ENCODE peak calls at places on chromosome 14, in seven cellular contexts. M, E, I, X, N, P and C are unnamed samples.
A peak's percentile ranks its signal among the peaks of the same experiment; 100 is the strongest.

GRCh38 chr14:93757185-93757584 is 31.1 kb downstream of the PRIMA1 start:
- DNase-seq in X (no peak), N (no peak), M (no peak), E (no peak), I (no peak), P (no peak), C (no peak)

GRCh38 chr14:68951051-68951797 is 27.9 kb downstream of the ACTN1 start:
- DNase-seq in X (no peak), N (no peak), P (peak; percentile 93), I (peak; percentile 81), E (peak; percentile 87), M (peak; percentile 92), C (peak; percentile 59)

GRCh38 chr14:92323031-92323915 is at the start of gene SLC24A4:
- DNase-seq in I (no peak), X (no peak), N (no peak), E (peak; percentile 18), M (no peak), P (no peak), C (no peak)

GRCh38 chr14:54251356-54251755 is 145.5 kb upstream of the CDKN3 start:
- DNase-seq in I (peak; percentile 66), E (no peak), M (no peak), N (no peak), X (no peak), P (no peak), C (no peak)

GRCh38 chr14:70971588-70971987 is 64.3 kb downstream of the PCNX1 start:
- DNase-seq in X (no peak), I (no peak), E (no peak), P (no peak), N (no peak), M (no peak), C (no peak)

GRCh38 chr14:61839452-61839851 is 77.2 kb downstream of the SNAPC1 start:
- DNase-seq in E (no peak), X (no peak), P (no peak), I (no peak), N (no peak), M (no peak), C (no peak)

GRCh38 chr14:106831322-106831720 is 1304.9 kb downstream of the TMEM121 start:
- DNase-seq in E (no peak), N (no peak), X (peak; percentile 27), P (no peak), M (peak; percentile 43), I (no peak), C (no peak)

GRCh38 chr14:55123101-55123500 is 6.0 kb upstream of the LGALS3 start:
- DNase-seq in X (no peak), N (no peak), E (no peak), P (no peak), I (no peak), M (no peak), C (peak; percentile 26)

GRCh38 chr14:68711551-68712437 is 81.1 kb downstream of the ZFP36L1 start:
- DNase-seq in P (no peak), M (no peak), E (no peak), N (no peak), X (peak; percentile 50), I (no peak), C (no peak)

DNA sequence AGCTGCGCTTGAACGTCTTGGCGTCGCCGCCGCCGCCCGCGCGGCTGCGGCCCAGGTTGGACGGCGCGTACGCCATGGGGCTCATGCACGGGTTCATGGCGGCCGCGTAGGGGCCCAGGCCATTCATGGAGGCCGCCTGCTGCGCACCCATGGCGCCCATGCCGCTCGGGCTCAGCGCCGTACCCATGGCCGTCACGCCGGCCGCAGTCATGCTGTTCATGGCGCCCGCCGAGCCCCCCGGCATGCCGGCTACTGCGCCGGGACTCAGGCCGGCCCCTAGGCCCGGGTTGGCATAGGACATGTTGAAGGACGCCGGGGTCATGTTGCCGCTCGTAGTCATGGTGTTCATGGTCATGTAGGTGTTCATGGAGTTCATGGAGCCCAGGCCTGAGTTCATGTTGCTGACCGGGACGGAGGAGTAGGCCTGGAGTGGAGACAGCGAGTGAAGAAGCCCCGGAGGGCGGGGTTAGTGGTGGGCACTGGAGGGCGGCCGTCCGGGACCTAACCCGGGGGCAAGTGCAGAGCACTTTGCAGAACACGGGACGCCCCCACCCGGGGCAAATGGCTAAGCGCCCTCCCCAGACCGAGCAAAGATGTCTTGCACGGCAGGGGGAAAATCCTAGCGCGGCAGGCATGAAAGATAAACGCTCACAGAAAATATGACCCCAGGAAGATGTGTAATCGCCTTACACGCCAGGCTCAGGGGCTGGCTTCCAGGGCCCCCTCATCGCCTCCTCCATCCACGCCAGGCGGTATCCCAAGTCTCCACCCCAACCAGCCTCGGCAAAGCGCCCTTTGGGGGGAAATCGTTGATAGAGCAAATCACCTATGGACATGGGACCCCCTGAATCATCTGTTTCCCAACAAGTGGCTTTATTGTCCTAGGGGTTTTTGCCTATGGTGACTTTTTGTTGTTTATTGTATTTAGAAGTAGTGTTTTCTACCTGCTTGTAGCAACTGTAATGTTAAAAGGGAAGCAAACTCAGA is 2.5 kb downstream of the FOXA1 start:
- DNase-seq in N (no peak), M (no peak), P (no peak), X (no peak), E (no peak), I (no peak), C (no peak)
- H3K27me3 ChIP-seq in N (no peaks in the 10 kb centered on the region), M (peaks cover 86% of the 10 kb centered on the region), P (peaks cover 54% of the 10 kb centered on the region), X (peaks cover 46% of the 10 kb centered on the region), E (peaks cover 98% of the 10 kb centered on the region), I (peaks cover 80% of the 10 kb centered on the region), C (peaks cover 29% of the 10 kb centered on the region)

GRCh38 chr14:51095854-51096823 is 1.2 kb upstream of the TRIM9 start:
- DNase-seq in M (peak; percentile 60), X (peak; percentile 3), E (peak; percentile 58), I (no peak), P (peak; percentile 28), N (no peak), C (peak; percentile 13)

GRCh38 chr14:51094901-51095853 is at the start of gene TRIM9:
- DNase-seq in M (peak; percentile 97), E (peak; percentile 92), P (peak; percentile 66), N (peak; percentile 91), I (peak; percentile 89), X (peak; percentile 86), C (peak; percentile 93)

GRCh38 chr14:51093371-51094281 is 1.3 kb downstream of the TRIM9 start:
- DNase-seq in M (peak; percentile 23), P (no peak), E (peak; percentile 29), X (peak; percentile 38), N (no peak), I (no peak), C (peak; percentile 47)

GRCh38 chr14:51094282-51094821 is 553 bp downstream of the TRIM9 start:
- DNase-seq in I (no peak), M (peak; percentile 24), N (no peak), P (no peak), X (peak; percentile 11), E (peak; percentile 19), C (peak; percentile 13)

GRCh38 chr14:51092965-51093364 is 1.9 kb downstream of the TRIM9 start:
- DNase-seq in M (no peak), X (no peak), N (no peak), P (no peak), E (no peak), I (no peak), C (no peak)
- H3K27me3 ChIP-seq in M (peaks cover 6% of the 10 kb centered on the region), X (peaks cover 17% of the 10 kb centered on the region), N (peaks cover 20% of the 10 kb centered on the region), P (peaks cover 7% of the 10 kb centered on the region), E (peaks cover 24% of the 10 kb centered on the region), I (peaks cover 36% of the 10 kb centered on the region), C (no peaks in the 10 kb centered on the region)

GRCh38 chr14:23392613-23393012 is 15.5 kb downstream of the MYH6 start:
- DNase-seq in P (no peak), E (no peak), N (no peak), I (no peak), M (no peak), X (no peak), C (no peak)
- H3K27me3 ChIP-seq in P (no peaks in the 10 kb centered on the region), E (no peaks in the 10 kb centered on the region), N (no peaks in the 10 kb centered on the region), I (no peaks in the 10 kb centered on the region), M (no peaks in the 10 kb centered on the region), X (no peaks in the 10 kb centered on the region), C (no peaks in the 10 kb centered on the region)

DNA sequence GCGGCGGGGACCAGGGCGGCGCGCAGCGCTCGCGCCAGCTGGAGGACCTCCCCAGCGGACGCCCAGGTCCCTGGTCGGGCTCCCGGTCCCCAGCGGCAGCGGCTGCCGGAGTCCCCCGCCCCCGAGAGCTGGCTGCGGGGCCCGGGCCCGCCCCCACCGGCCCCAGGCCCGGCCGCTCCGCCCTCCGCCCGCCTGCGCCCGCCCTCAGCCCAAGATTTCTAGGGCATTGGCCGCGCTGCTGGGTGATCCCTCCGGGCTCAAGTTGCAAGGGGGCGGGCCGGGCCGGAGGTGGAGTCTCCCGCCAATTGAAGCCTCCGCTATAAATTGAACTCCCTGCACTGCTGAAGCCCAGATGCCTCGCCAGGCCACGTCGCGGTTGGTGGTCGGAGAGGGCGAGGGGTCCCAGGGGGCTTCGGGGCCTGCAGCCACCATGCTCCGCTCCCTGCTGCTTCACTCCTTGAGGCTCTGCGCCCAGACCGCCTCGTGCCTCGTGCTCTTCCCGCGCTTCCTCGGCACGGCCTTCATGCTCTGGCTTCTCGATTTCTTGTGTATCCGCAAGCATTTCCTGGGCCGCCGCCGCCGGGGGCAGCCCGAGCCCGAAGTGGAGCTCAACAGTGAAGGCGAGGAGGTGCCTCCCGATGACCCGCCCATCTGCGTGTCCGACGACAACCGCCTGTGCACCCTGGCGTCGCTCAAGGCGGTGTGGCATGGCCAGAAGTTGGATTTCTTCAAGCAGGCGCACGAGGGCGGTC is at the start of gene DIO3:
- DNase-seq in M (no peak), N (no peak), E (peak; percentile 26), X (no peak), P (no peak), I (no peak), C (peak; percentile 27)
- H3K27me3 ChIP-seq in M (peaks cover 74% of the 10 kb centered on the region), N (peaks cover 26% of the 10 kb centered on the region), E (peaks cover 89% of the 10 kb centered on the region), X (peaks cover 3% of the 10 kb centered on the region), P (no peaks in the 10 kb centered on the region), I (peaks cover 71% of the 10 kb centered on the region), C (peaks cover 36% of the 10 kb centered on the region)

GRCh38 chr14:101006008-101006407 is 102.5 kb upstream of the RTL1 start:
- DNase-seq in X (no peak), P (no peak), I (no peak), M (peak; percentile 22), N (no peak), E (no peak), C (no peak)
- H3K27me3 ChIP-seq in X (no peaks in the 10 kb centered on the region), P (no peaks in the 10 kb centered on the region), I (no peaks in the 10 kb centered on the region), M (no peaks in the 10 kb centered on the region), N (no peaks in the 10 kb centered on the region), E (peaks cover 6% of the 10 kb centered on the region), C (no peaks in the 10 kb centered on the region)

GRCh38 chr14:24337824-24338175 is 2.0 kb downstream of the RIPK3 start:
- DNase-seq in E (no peak), N (no peak), I (no peak), M (no peak), X (no peak), P (no peak), C (no peak)

GRCh38 chr14:24342889-24343288 is 3.1 kb upstream of the RIPK3 start:
- DNase-seq in X (no peak), I (no peak), N (no peak), P (no peak), E (no peak), M (no peak), C (no peak)

GRCh38 chr14:24338843-24339242 is 948 bp downstream of the RIPK3 start:
- DNase-seq in E (no peak), P (no peak), I (no peak), N (no peak), X (no peak), M (no peak), C (no peak)

GRCh38 chr14:24339284-24340151 is at the start of gene RIPK3:
- DNase-seq in I (peak; percentile 80), P (no peak), M (no peak), X (peak; percentile 70), E (no peak), N (no peak), C (peak; percentile 78)

DNA sequence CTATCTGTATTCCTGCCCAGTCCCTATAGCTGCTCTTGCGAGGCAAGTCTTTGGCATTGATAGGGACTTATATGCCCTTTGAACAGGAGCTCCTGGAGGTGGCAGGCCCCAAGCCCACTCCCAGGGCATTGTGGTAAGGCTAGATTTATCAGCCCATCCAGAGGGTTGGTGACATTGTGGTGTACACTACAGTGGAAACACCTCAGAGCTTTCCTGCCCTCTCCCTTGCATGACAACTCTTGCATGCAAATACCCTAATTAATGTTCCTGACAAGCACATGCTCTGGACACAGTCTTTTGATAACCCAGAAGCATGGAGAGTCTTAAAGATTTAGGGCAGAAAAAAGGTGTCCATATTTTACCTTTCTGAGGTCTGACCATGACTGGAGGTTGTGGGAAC is 815 bp upstream of the RIPK3 start:
- DNase-seq in M (no peak), E (no peak), P (no peak), I (no peak), N (no peak), X (no peak), C (no peak)
- H3K27me3 ChIP-seq in M (no peaks in the 10 kb centered on the region), E (peaks cover 52% of the 10 kb centered on the region), P (no peaks in the 10 kb centered on the region), I (no peaks in the 10 kb centered on the region), N (no peaks in the 10 kb centered on the region), X (no peaks in the 10 kb centered on the region), C (no peaks in the 10 kb centered on the region)